ENCODE peak calls at places on chromosomes 12 and 14, in ten cellular contexts. One of them, this sample, is unnamed.

GRCh38 chr12:52519826-52520662 is at the start of gene KRT5:
- DNase-seq in epithelial cell of esophagus: peak
- DNase-seq in BJ: no peak
- DNase-seq in type B pancreatic cell: peak
- DNase-seq in H7: peak
- DNase-seq in activated naive CD4-positive, alpha-beta T cell treated with anti-CD3 and anti-CD28 coated beads for 36 hours: no peak
- DNase-seq in HS-27A: no peak
- DNase-seq in activated CD4-positive, alpha-beta T cell treated with anti-CD3 and anti-CD28 coated beads for 48 hours: no peak
- DNase-seq in NCI-H774: no peak
- DNase-seq in stimulated activated CD4-positive, alpha-beta T cell treated with anti-CD3 and anti-CD28 coated beads, Interleukin-1b, Interleukin-23, amount 100 ng/mL, for 24 hours: no peak
- DNase-seq in this sample: no peak

GRCh38 chr12:132300789-132301722 is 28.3 kb downstream of the GALNT9 start:
- DNase-seq in NCI-H774: no peak
- DNase-seq in epithelial cell of esophagus: no peak
- DNase-seq in stimulated activated CD4-positive, alpha-beta T cell treated with anti-CD3 and anti-CD28 coated beads, Interleukin-1b, Interleukin-23, amount 100 ng/mL, for 24 hours: no peak
- DNase-seq in BJ: no peak
- DNase-seq in activated CD4-positive, alpha-beta T cell treated with anti-CD3 and anti-CD28 coated beads for 48 hours: no peak
- DNase-seq in type B pancreatic cell: no peak
- DNase-seq in HS-27A: no peak
- DNase-seq in H7: no peak
- DNase-seq in activated naive CD4-positive, alpha-beta T cell treated with anti-CD3 and anti-CD28 coated beads for 36 hours: no peak
- DNase-seq in this sample: no peak

GRCh38 chr14:105168496-105168978 is at the start of gene JAG2:
- DNase-seq in HS-27A: no peak
- DNase-seq in epithelial cell of esophagus: peak
- DNase-seq in activated naive CD4-positive, alpha-beta T cell treated with anti-CD3 and anti-CD28 coated beads for 36 hours: peak
- DNase-seq in H7: peak
- DNase-seq in type B pancreatic cell: no peak
- DNase-seq in activated CD4-positive, alpha-beta T cell treated with anti-CD3 and anti-CD28 coated beads for 48 hours: peak
- DNase-seq in stimulated activated CD4-positive, alpha-beta T cell treated with anti-CD3 and anti-CD28 coated beads, Interleukin-1b, Interleukin-23, amount 100 ng/mL, for 24 hours: peak
- DNase-seq in BJ: no peak
- DNase-seq in NCI-H774: peak
- DNase-seq in this sample: no peak

GRCh38 chr14:80978403-80978802 is 23.0 kb downstream of the TSHR start:
- DNase-seq in HS-27A: no peak
- DNase-seq in activated CD4-positive, alpha-beta T cell treated with anti-CD3 and anti-CD28 coated beads for 48 hours: peak
- DNase-seq in NCI-H774: no peak
- DNase-seq in stimulated activated CD4-positive, alpha-beta T cell treated with anti-CD3 and anti-CD28 coated beads, Interleukin-1b, Interleukin-23, amount 100 ng/mL, for 24 hours: no peak
- DNase-seq in H7: no peak
- DNase-seq in activated naive CD4-positive, alpha-beta T cell treated with anti-CD3 and anti-CD28 coated beads for 36 hours: peak
- DNase-seq in type B pancreatic cell: no peak
- DNase-seq in epithelial cell of esophagus: no peak
- DNase-seq in BJ: no peak
- DNase-seq in this sample: no peak

GRCh38 chr14:30805284-30805683 is 69.1 kb upstream of the COCH start:
- DNase-seq in BJ: no peak
- DNase-seq in NCI-H774: no peak
- DNase-seq in HS-27A: no peak
- DNase-seq in epithelial cell of esophagus: no peak
- DNase-seq in activated naive CD4-positive, alpha-beta T cell treated with anti-CD3 and anti-CD28 coated beads for 36 hours: no peak
- DNase-seq in stimulated activated CD4-positive, alpha-beta T cell treated with anti-CD3 and anti-CD28 coated beads, Interleukin-1b, Interleukin-23, amount 100 ng/mL, for 24 hours: no peak
- DNase-seq in activated CD4-positive, alpha-beta T cell treated with anti-CD3 and anti-CD28 coated beads for 48 hours: no peak
- DNase-seq in type B pancreatic cell: no peak
- DNase-seq in H7: no peak
- DNase-seq in this sample: no peak

GRCh38 chr14:90632451-90632850 is 183.8 kb downstream of the TTC7B start:
- DNase-seq in epithelial cell of esophagus: no peak
- DNase-seq in activated naive CD4-positive, alpha-beta T cell treated with anti-CD3 and anti-CD28 coated beads for 36 hours: no peak
- DNase-seq in H7: no peak
- DNase-seq in type B pancreatic cell: no peak
- DNase-seq in NCI-H774: no peak
- DNase-seq in activated CD4-positive, alpha-beta T cell treated with anti-CD3 and anti-CD28 coated beads for 48 hours: peak
- DNase-seq in BJ: no peak
- DNase-seq in HS-27A: no peak
- DNase-seq in stimulated activated CD4-positive, alpha-beta T cell treated with anti-CD3 and anti-CD28 coated beads, Interleukin-1b, Interleukin-23, amount 100 ng/mL, for 24 hours: no peak
- DNase-seq in this sample: no peak

GRCh38 chr12:9906888-9907287 is 25.3 kb downstream of the CLEC2A start:
- DNase-seq in activated CD4-positive, alpha-beta T cell treated with anti-CD3 and anti-CD28 coated beads for 48 hours: peak
- DNase-seq in type B pancreatic cell: no peak
- DNase-seq in epithelial cell of esophagus: peak
- DNase-seq in HS-27A: no peak
- DNase-seq in stimulated activated CD4-positive, alpha-beta T cell treated with anti-CD3 and anti-CD28 coated beads, Interleukin-1b, Interleukin-23, amount 100 ng/mL, for 24 hours: no peak
- DNase-seq in BJ: no peak
- DNase-seq in activated naive CD4-positive, alpha-beta T cell treated with anti-CD3 and anti-CD28 coated beads for 36 hours: peak
- DNase-seq in H7: no peak
- DNase-seq in NCI-H774: no peak
- DNase-seq in this sample: no peak

GRCh38 chr12:122918827-122919226 is 22.9 kb upstream of the VPS37B start:
- DNase-seq in HS-27A: no peak
- DNase-seq in activated naive CD4-positive, alpha-beta T cell treated with anti-CD3 and anti-CD28 coated beads for 36 hours: no peak
- DNase-seq in NCI-H774: no peak
- DNase-seq in H7: no peak
- DNase-seq in epithelial cell of esophagus: peak
- DNase-seq in stimulated activated CD4-positive, alpha-beta T cell treated with anti-CD3 and anti-CD28 coated beads, Interleukin-1b, Interleukin-23, amount 100 ng/mL, for 24 hours: no peak
- DNase-seq in activated CD4-positive, alpha-beta T cell treated with anti-CD3 and anti-CD28 coated beads for 48 hours: no peak
- DNase-seq in BJ: no peak
- DNase-seq in type B pancreatic cell: no peak
- DNase-seq in this sample: no peak

GRCh38 chr12:108722992-108723766 is 8.1 kb downstream of the CORO1C start:
- DNase-seq in epithelial cell of esophagus: peak
- DNase-seq in stimulated activated CD4-positive, alpha-beta T cell treated with anti-CD3 and anti-CD28 coated beads, Interleukin-1b, Interleukin-23, amount 100 ng/mL, for 24 hours: no peak
- DNase-seq in type B pancreatic cell: no peak
- DNase-seq in H7: no peak
- DNase-seq in activated CD4-positive, alpha-beta T cell treated with anti-CD3 and anti-CD28 coated beads for 48 hours: no peak
- DNase-seq in BJ: peak
- DNase-seq in NCI-H774: no peak
- DNase-seq in activated naive CD4-positive, alpha-beta T cell treated with anti-CD3 and anti-CD28 coated beads for 36 hours: no peak
- DNase-seq in HS-27A: peak
- DNase-seq in this sample: no peak

GRCh38 chr12:18811268-18811667 is 73.3 kb downstream of the CAPZA3 start:
- DNase-seq in H7: no peak
- DNase-seq in HS-27A: no peak
- DNase-seq in epithelial cell of esophagus: no peak
- DNase-seq in type B pancreatic cell: no peak
- DNase-seq in NCI-H774: no peak
- DNase-seq in stimulated activated CD4-positive, alpha-beta T cell treated with anti-CD3 and anti-CD28 coated beads, Interleukin-1b, Interleukin-23, amount 100 ng/mL, for 24 hours: no peak
- DNase-seq in activated naive CD4-positive, alpha-beta T cell treated with anti-CD3 and anti-CD28 coated beads for 36 hours: no peak
- DNase-seq in BJ: no peak
- DNase-seq in activated CD4-positive, alpha-beta T cell treated with anti-CD3 and anti-CD28 coated beads for 48 hours: no peak
- DNase-seq in this sample: no peak

GRCh38 chr12:52434760-52435530 is 774 bp upstream of the KRT75 start:
- DNase-seq in activated naive CD4-positive, alpha-beta T cell treated with anti-CD3 and anti-CD28 coated beads for 36 hours: no peak
- DNase-seq in epithelial cell of esophagus: peak
- DNase-seq in HS-27A: no peak
- DNase-seq in H7: no peak
- DNase-seq in stimulated activated CD4-positive, alpha-beta T cell treated with anti-CD3 and anti-CD28 coated beads, Interleukin-1b, Interleukin-23, amount 100 ng/mL, for 24 hours: no peak
- DNase-seq in type B pancreatic cell: peak
- DNase-seq in NCI-H774: no peak
- DNase-seq in activated CD4-positive, alpha-beta T cell treated with anti-CD3 and anti-CD28 coated beads for 48 hours: no peak
- DNase-seq in BJ: no peak
- DNase-seq in this sample: no peak

GRCh38 chr12:9647825-9648700 is 21.4 kb upstream of the CLEC2D start:
- DNase-seq in type B pancreatic cell: peak
- DNase-seq in BJ: no peak
- DNase-seq in activated naive CD4-positive, alpha-beta T cell treated with anti-CD3 and anti-CD28 coated beads for 36 hours: peak
- DNase-seq in H7: peak
- DNase-seq in HS-27A: peak
- DNase-seq in stimulated activated CD4-positive, alpha-beta T cell treated with anti-CD3 and anti-CD28 coated beads, Interleukin-1b, Interleukin-23, amount 100 ng/mL, for 24 hours: peak
- DNase-seq in activated CD4-positive, alpha-beta T cell treated with anti-CD3 and anti-CD28 coated beads for 48 hours: peak
- DNase-seq in epithelial cell of esophagus: peak
- DNase-seq in NCI-H774: peak
- DNase-seq in this sample: peak

GRCh38 chr14:81727243-81727642 is 193.6 kb upstream of the SEL1L start:
- DNase-seq in HS-27A: no peak
- DNase-seq in H7: no peak
- DNase-seq in epithelial cell of esophagus: peak
- DNase-seq in activated naive CD4-positive, alpha-beta T cell treated with anti-CD3 and anti-CD28 coated beads for 36 hours: no peak
- DNase-seq in BJ: no peak
- DNase-seq in activated CD4-positive, alpha-beta T cell treated with anti-CD3 and anti-CD28 coated beads for 48 hours: no peak
- DNase-seq in stimulated activated CD4-positive, alpha-beta T cell treated with anti-CD3 and anti-CD28 coated beads, Interleukin-1b, Interleukin-23, amount 100 ng/mL, for 24 hours: no peak
- DNase-seq in type B pancreatic cell: no peak
- DNase-seq in NCI-H774: no peak
- DNase-seq in this sample: peak

GRCh38 chr12:124816295-124816854 is 47.3 kb downstream of the SCARB1 start:
- DNase-seq in NCI-H774: no peak
- DNase-seq in H7: no peak
- DNase-seq in HS-27A: no peak
- DNase-seq in epithelial cell of esophagus: no peak
- DNase-seq in type B pancreatic cell: no peak
- DNase-seq in activated naive CD4-positive, alpha-beta T cell treated with anti-CD3 and anti-CD28 coated beads for 36 hours: no peak
- DNase-seq in BJ: no peak
- DNase-seq in stimulated activated CD4-positive, alpha-beta T cell treated with anti-CD3 and anti-CD28 coated beads, Interleukin-1b, Interleukin-23, amount 100 ng/mL, for 24 hours: no peak
- DNase-seq in activated CD4-positive, alpha-beta T cell treated with anti-CD3 and anti-CD28 coated beads for 48 hours: no peak
- DNase-seq in this sample: no peak

GRCh38 chr12:23083267-23083666 is 458.3 kb downstream of the ETNK1 start:
- DNase-seq in activated naive CD4-positive, alpha-beta T cell treated with anti-CD3 and anti-CD28 coated beads for 36 hours: no peak
- DNase-seq in BJ: no peak
- DNase-seq in H7: no peak
- DNase-seq in HS-27A: peak
- DNase-seq in NCI-H774: no peak
- DNase-seq in epithelial cell of esophagus: peak
- DNase-seq in stimulated activated CD4-positive, alpha-beta T cell treated with anti-CD3 and anti-CD28 coated beads, Interleukin-1b, Interleukin-23, amount 100 ng/mL, for 24 hours: no peak
- DNase-seq in type B pancreatic cell: no peak
- DNase-seq in activated CD4-positive, alpha-beta T cell treated with anti-CD3 and anti-CD28 coated beads for 48 hours: no peak
- DNase-seq in this sample: no peak

GRCh38 chr12:79737875-79738718 is 47.3 kb upstream of the PAWR start:
- DNase-seq in HS-27A: peak
- DNase-seq in epithelial cell of esophagus: peak
- DNase-seq in stimulated activated CD4-positive, alpha-beta T cell treated with anti-CD3 and anti-CD28 coated beads, Interleukin-1b, Interleukin-23, amount 100 ng/mL, for 24 hours: peak
- DNase-seq in NCI-H774: peak
- DNase-seq in type B pancreatic cell: no peak
- DNase-seq in activated CD4-positive, alpha-beta T cell treated with anti-CD3 and anti-CD28 coated beads for 48 hours: peak
- DNase-seq in BJ: no peak
- DNase-seq in H7: peak
- DNase-seq in activated naive CD4-positive, alpha-beta T cell treated with anti-CD3 and anti-CD28 coated beads for 36 hours: peak
- DNase-seq in this sample: peak

GRCh38 chr12:118328486-118329340 is 44.0 kb downstream of the TAOK3 start:
- DNase-seq in BJ: no peak
- DNase-seq in activated naive CD4-positive, alpha-beta T cell treated with anti-CD3 and anti-CD28 coated beads for 36 hours: no peak
- DNase-seq in H7: no peak
- DNase-seq in stimulated activated CD4-positive, alpha-beta T cell treated with anti-CD3 and anti-CD28 coated beads, Interleukin-1b, Interleukin-23, amount 100 ng/mL, for 24 hours: no peak
- DNase-seq in HS-27A: no peak
- DNase-seq in epithelial cell of esophagus: no peak
- DNase-seq in type B pancreatic cell: no peak
- DNase-seq in activated CD4-positive, alpha-beta T cell treated with anti-CD3 and anti-CD28 coated beads for 48 hours: no peak
- DNase-seq in NCI-H774: no peak
- DNase-seq in this sample: no peak

This sample was measured in adrenal gland.